ENCODE peak calls at places on chromosomes 7 and 10, in five cellular contexts. W, L, Z, I and U are unnamed samples.
A peak's percentile ranks its signal among the peaks of the same experiment; 100 is the strongest.

GRCh38 chr7:33444501-33444900 is 315.1 kb downstream of the BBS9 start:
- DNase-seq in W (no peak), L (no peak), Z (no peak), I (peak; percentile 65), U (no peak)

GRCh38 chr7:6558837-6559236 is 7.6 kb upstream of the GRID2IP start:
- DNase-seq in W (no peak), L (peak; percentile 18), Z (no peak), I (peak; percentile 21), U (no peak)

GRCh38 chr10:22252286-22252800 is 34.5 kb upstream of the EBLN1 start:
- DNase-seq in W (peak; percentile 76), L (no peak), Z (no peak), I (no peak), U (peak; percentile 82)

GRCh38 chr7:95545007-95545615 is 51.2 kb downstream of the PDK4 start:
- DNase-seq in W (no peak), L (peak; percentile 71), Z (no peak), I (peak; percentile 65), U (no peak)

GRCh38 chr10:52115823-52116222 is 198.3 kb upstream of the DKK1 start:
- DNase-seq in W (no peak), L (peak; percentile 76), Z (no peak), I (peak; percentile 43), U (no peak)

GRCh38 chr7:92685146-92686042 is 95.2 kb upstream of the FAM133B start:
- DNase-seq in W (no peak), L (no peak), Z (no peak), I (no peak), U (no peak)

GRCh38 chr10:60974463-60975149 is 30.6 kb upstream of the RHOBTB1 start:
- DNase-seq in W (no peak), L (no peak), Z (no peak), I (peak; percentile 59), U (no peak)

GRCh38 chr10:86944471-86944870 is 12.9 kb downstream of the MMRN2 start:
- DNase-seq in W (no peak), L (no peak), Z (no peak), I (peak; percentile 20), U (no peak)

GRCh38 chr10:7107287-7107686 is 303.5 kb downstream of the SFMBT2 start:
- DNase-seq in W (no peak), L (peak; percentile 47), Z (no peak), I (peak; percentile 83), U (no peak)

DNA sequence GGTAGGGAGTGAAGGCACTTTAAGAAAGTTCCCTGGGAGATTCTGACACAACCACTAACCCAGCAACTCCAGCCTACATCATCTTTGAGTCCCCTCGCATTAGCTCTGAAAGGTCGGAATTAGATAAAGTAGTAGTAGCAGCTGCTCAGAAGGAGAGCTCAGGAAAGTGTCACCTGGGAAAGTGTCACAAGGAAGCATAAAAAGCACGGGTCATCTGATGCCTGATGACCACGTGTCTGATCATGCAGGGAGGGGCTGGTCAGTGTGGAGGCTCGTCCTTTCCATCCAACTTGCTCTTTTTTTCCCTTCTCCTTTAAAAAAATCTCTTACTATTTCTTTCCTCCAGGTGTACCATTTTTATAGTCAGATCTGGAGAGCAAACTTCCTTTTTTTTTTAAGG is 47.1 kb upstream of the PDCD4 start:
- DNase-seq in W (no peak), L (no peak), Z (no peak), I (no peak), U (no peak)
- H3K4me3 ChIP-seq in W (no peak overlapping the region), L (no peak overlapping the region), Z (no peak overlapping the region), I (no peak overlapping the region), U (no peak overlapping the region)

DNA sequence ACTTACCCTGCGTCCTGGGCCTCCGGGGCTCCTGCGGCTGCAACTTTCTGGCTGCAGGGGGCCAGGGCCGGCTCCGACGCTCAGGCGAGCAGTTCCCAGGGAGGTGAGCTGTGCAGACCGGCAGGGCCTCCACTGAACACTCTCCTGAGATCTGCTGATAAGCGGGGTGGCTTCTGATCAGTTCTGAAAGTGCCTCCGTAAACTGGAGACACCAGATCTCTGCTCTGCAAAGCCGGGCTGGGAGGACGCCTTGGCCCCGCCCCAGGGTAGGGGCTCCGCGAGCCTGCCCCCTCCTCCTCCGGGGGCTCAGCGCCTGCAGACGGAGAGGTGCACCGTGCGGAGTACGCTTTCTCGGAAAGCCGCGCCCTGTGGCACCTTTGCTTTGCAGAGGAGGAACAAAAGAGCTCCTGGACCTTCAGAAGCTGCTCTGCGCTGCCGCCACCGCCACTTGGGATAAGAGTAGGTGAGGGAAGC is 141.3 kb upstream of the VKORC1L1 start:
- DNase-seq in W (no peak), L (peak; percentile 17), Z (peak; percentile 78), I (no peak), U (no peak)
- H3K4me3 ChIP-seq in W (no peak overlapping the region), L (peak overlapping the region; percentile 40), Z (peak overlapping the region; percentile 67), I (no peak overlapping the region), U (peak overlapping the region; percentile 38)

GRCh38 chr7:117790731-117791130 is 82.5 kb downstream of the CTTNBP2 start:
- DNase-seq in W (no peak), L (no peak), Z (no peak), I (no peak), U (no peak)
- H3K4me3 ChIP-seq in W (no peak overlapping the region), L (no peak overlapping the region), Z (no peak overlapping the region), I (no peak overlapping the region), U (no peak overlapping the region)

GRCh38 chr10:1464866-1465265 is 272.5 kb downstream of the ADARB2 start:
- DNase-seq in W (no peak), L (no peak), Z (no peak), I (no peak), U (no peak)
- H3K4me3 ChIP-seq in W (no peak overlapping the region), L (no peak overlapping the region), Z (no peak overlapping the region), I (no peak overlapping the region), U (peak overlapping the region; percentile 0)

DNA sequence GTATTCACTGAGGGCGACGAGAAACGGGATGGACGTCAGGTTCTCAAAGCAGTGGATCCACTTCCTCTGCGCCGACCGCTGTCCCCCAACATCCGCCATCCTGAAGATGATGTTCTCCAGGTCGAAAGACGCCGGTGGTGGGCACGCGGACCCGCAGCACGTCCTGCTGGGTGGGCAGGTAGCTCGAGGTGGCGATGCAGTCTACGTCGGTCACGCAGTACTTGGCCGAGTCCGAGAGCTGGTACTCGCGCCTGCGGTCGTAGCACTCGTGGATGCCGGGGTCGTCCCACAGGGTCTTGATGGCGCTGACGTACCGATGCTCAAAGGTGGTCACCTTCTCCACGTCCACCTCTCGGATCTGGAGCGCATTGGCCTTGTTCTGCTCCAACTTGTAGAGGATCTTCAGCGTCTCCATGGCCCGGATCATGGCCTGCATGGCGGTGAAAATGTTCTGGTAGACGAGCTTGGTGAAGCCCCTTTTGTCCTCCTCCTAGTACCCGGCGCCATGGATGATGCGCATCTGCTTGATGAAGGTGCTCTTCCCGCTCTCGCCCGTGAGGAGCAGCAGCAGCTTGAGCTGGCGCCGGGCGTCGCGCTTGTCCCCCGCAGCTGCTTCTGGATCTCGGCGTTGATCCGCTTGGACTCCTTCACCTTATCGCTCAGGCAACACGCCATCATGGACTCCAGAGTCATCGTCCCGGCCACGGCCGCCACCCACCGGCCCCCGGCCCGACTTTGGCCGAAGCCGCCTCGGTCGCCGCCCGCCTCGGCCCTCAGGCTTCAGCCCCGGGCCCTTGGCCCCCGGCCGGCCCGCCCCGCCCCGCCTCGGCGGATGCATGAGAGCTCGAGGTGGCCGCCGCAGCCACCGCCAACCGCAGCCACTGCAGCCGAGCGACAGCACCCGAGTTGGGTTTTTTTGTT is 122.9 kb upstream of the KCTD7 start:
- DNase-seq in W (no peak), L (no peak), Z (no peak), I (no peak), U (peak; percentile 72)
- H3K4me3 ChIP-seq in W (no peak overlapping the region), L (peak overlapping the region; percentile 29), Z (no peak overlapping the region), I (no peak overlapping the region), U (no peak overlapping the region)

GRCh38 chr7:18547509-18548187 is 52.1 kb downstream of the HDAC9 start:
- DNase-seq in W (no peak), L (no peak), Z (no peak), I (no peak), U (no peak)

GRCh38 chr7:18550574-18550973 is 55.0 kb downstream of the HDAC9 start:
- DNase-seq in W (no peak), L (no peak), Z (no peak), I (no peak), U (no peak)

GRCh38 chr7:18546576-18546975 is 51.0 kb downstream of the HDAC9 start:
- DNase-seq in W (no peak), L (no peak), Z (no peak), I (no peak), U (no peak)

GRCh38 chr7:18552311-18552916 is 56.9 kb downstream of the HDAC9 start:
- DNase-seq in W (no peak), L (no peak), Z (no peak), I (peak; percentile 38), U (no peak)

GRCh38 chr7:18548569-18548968 is 53.0 kb downstream of the HDAC9 start:
- DNase-seq in W (no peak), L (no peak), Z (no peak), I (no peak), U (no peak)
- H3K4me3 ChIP-seq in W (no peak overlapping the region), L (no peak overlapping the region), Z (no peak overlapping the region), I (no peak overlapping the region), U (no peak overlapping the region)

DNA sequence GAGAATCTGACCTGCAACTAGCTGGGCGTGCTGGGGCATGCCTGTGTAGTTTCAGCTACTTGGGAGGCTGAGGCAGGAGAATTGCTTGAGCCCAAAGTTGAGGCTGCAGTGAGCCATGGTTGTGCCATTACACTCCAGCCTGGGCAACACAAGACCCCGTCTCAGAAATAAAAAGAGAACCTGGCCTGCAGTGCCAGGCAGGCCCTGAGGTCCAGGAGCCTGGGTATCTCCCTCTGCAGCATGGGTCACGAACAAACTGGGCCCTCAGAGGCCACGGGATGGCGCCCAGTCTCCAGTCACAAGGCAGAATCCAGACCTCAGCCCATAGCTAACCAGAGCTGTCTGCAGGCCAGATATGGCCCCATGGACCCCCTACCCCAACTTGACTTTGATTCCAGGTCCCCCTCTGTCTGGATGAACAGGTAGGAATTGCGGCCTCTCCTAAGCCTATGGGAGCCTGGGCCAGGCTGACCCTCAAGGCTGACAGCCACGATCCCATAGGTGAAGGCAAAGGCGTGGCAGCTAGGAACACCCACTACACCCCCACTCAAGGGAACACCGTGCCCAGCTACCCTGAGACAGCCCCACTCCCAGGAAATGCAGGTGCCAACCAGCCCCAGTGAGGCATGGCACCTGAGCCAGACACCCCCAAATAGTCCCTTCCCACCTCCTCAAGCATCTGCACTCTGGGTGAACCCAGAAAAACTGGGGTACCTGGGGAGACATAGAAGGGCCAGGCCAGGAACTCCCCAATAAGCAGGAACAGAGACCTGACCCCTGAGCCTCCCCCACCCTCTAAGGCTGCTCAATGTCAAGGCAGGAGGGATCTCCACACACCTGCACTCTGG is 102.8 kb upstream of the TNRC18 start:
- DNase-seq in W (peak; percentile 71), L (no peak), Z (peak; percentile 76), I (peak; percentile 32), U (no peak)
- H3K4me3 ChIP-seq in W (peak overlapping the region; percentile 98), L (peak overlapping the region; percentile 97), Z (no peak overlapping the region), I (peak overlapping the region; percentile 91), U (no peak overlapping the region)